ENCODE peak calls at places on chromosomes 2 and 18, in eight cellular contexts. P is stimulated activated CD4-positive, alpha-beta T cell treated with anti-CD3 and anti-CD28 coated beads, Interleukin-4, amount 100 ng/mL, for 4 hours; C is transverse colon; S is fibroblast of pulmonary artery; G is GM23338; A is M059J; U is neuronal stem cell; L is GOT3. B is an unnamed sample.

GRCh38 chr2:109711230-109712125 is 82.6 kb upstream of the RGPD5 start:
- DNase-seq in P (no peak), C (no peak), S (peak), G (no peak), A (no peak), U (no peak), L (no peak), B (no peak)

GRCh38 chr2:58930541-58930940 is 689.4 kb upstream of the FANCL start:
- DNase-seq in P (no peak), C (no peak), S (no peak), G (no peak), A (no peak), U (no peak), L (no peak), B (no peak)

GRCh38 chr2:75986617-75987016 is 275.9 kb upstream of the GCFC2 start:
- DNase-seq in P (no peak), C (no peak), S (no peak), G (no peak), A (no peak), U (no peak), L (no peak), B (no peak)

GRCh38 chr18:58937204-58937603 is 72.5 kb downstream of the ZNF532 start:
- DNase-seq in P (no peak), C (no peak), S (peak), G (no peak), A (peak), U (no peak), L (no peak), B (no peak)

GRCh38 chr2:66576381-66577330 is 141.7 kb downstream of the MEIS1 start:
- DNase-seq in P (no peak), C (no peak), S (peak), G (peak), A (peak), U (no peak), L (no peak), B (no peak)

GRCh38 chr2:73095910-73096309 is 16.8 kb downstream of the RAB11FIP5 start:
- DNase-seq in P (no peak), C (no peak), S (no peak), G (no peak), A (no peak), U (no peak), L (no peak), B (no peak)

GRCh38 chr2:238247841-238248440 is 8.1 kb upstream of the HES6 start:
- DNase-seq in P (no peak), C (no peak), S (no peak), G (no peak), A (no peak), U (no peak), L (no peak), B (no peak)

GRCh38 chr2:120231974-120232635 is 8.9 kb upstream of the TMEM185B start:
- DNase-seq in P (peak), C (peak), S (peak), G (no peak), A (peak), U (no peak), L (no peak), B (no peak)

GRCh38 chr2:202161106-202161836 is 77.1 kb downstream of the SUMO1 start:
- DNase-seq in P (no peak), C (no peak), S (no peak), G (no peak), A (peak), U (no peak), L (no peak), B (no peak)

GRCh38 chr18:58915006-58915799 is 50.5 kb downstream of the ZNF532 start:
- DNase-seq in P (no peak), C (no peak), S (no peak), G (peak), A (no peak), U (no peak), L (no peak), B (peak)

GRCh38 chr2:220465700-220466099 is 838.3 kb downstream of the SLC4A3 start:
- DNase-seq in P (no peak), C (no peak), S (peak), G (no peak), A (no peak), U (no peak), L (no peak), B (no peak)

GRCh38 chr18:845152-845819 is 33.2 kb upstream of the YES1 start:
- DNase-seq in P (no peak), C (no peak), S (peak), G (no peak), A (peak), U (no peak), L (no peak), B (no peak)

GRCh38 chr2:230900336-230900995 is 24.6 kb downstream of the GPR55 start:
- DNase-seq in P (no peak), C (peak), S (no peak), G (no peak), A (no peak), U (no peak), L (no peak), B (no peak)

GRCh38 chr2:176872406-176872805 is 340.2 kb upstream of the HNRNPA3 start:
- DNase-seq in P (no peak), C (no peak), S (no peak), G (peak), A (no peak), U (no peak), L (no peak), B (no peak)

GRCh38 chr2:236922061-236922460 is 163.6 kb upstream of the COPS8 start:
- DNase-seq in P (no peak), C (no peak), S (no peak), G (no peak), A (no peak), U (no peak), L (no peak), B (no peak)

GRCh38 chr18:56327171-56327885 is 311.1 kb downstream of the TXNL1 start:
- DNase-seq in P (no peak), C (no peak), S (peak), G (no peak), A (peak), U (no peak), L (no peak), B (no peak)

GRCh38 chr2:44866131-44866530 is 75.4 kb upstream of the SIX3 start:
- DNase-seq in P (no peak), C (no peak), S (peak), G (no peak), A (no peak), U (no peak), L (no peak), B (no peak)

GRCh38 chr2:121386102-121386501 is 101.1 kb upstream of the TFCP2L1 start:
- DNase-seq in P (no peak), C (no peak), S (no peak), G (no peak), A (peak), U (no peak), L (no peak), B (no peak)

GRCh38 chr18:63869851-63870250 is 17.7 kb upstream of the SERPINB2 start:
- DNase-seq in P (no peak), C (no peak), S (no peak), G (no peak), A (peak), U (no peak), L (no peak), B (no peak)

GRCh38 chr2:96264656-96265348 is 995 bp downstream of the TMEM127 start:
- DNase-seq in P (no peak), C (no peak), S (peak), G (peak), A (peak), U (no peak), L (no peak), B (peak)

GRCh38 chr2:231671617-231672350 is 36.5 kb upstream of the PTMA start:
- DNase-seq in P (no peak), C (peak), S (no peak), G (no peak), A (no peak), U (no peak), L (no peak), B (no peak)